ENCODE peak calls at places on chromosomes 16 and 17, in ten cellular contexts. T is IMR-90; H is gastrocnemius medialis; P is body of pancreas; R is HCT116; U is lower lobe of right lung; M is substantia nigra; Q is esophagus squamous epithelium; O is CD4-positive, alpha-beta memory T cell; N is neural progenitor cell. W is an unnamed sample.

GRCh38 chr17:6460531-6461161 is 16.4 kb downstream of the PIMREG start:
- DNase-seq in T (no peak), H (no peak), P (no peak), R (no peak), U (no peak), M (no peak), Q (no peak), O (no peak), N (no peak), W (no peak)

GRCh38 chr16:89375021-89375420 is 115.3 kb downstream of the ANKRD11 start:
- DNase-seq in T (peak), H (no peak), P (no peak), R (no peak), U (no peak), M (no peak), Q (no peak), O (no peak), N (peak), W (no peak)

GRCh38 chr17:59373879-59374495 is 42.5 kb downstream of the YPEL2 start:
- DNase-seq in T (peak), H (peak), P (peak), R (no peak), U (no peak), M (no peak), Q (no peak), O (no peak), N (no peak), W (no peak)

GRCh38 chr16:69905171-69905555 is 46.0 kb upstream of the CLEC18A start:
- DNase-seq in T (no peak), H (no peak), P (no peak), R (no peak), U (no peak), M (no peak), Q (no peak), O (no peak), N (no peak), W (no peak)

GRCh38 chr17:77942111-77942988 is 16.2 kb upstream of the TNRC6C start:
- DNase-seq in T (no peak), H (no peak), P (peak), R (no peak), U (no peak), M (peak), Q (no peak), O (no peak), N (peak), W (no peak)

GRCh38 chr17:70321388-70321787 is 152.1 kb downstream of the KCNJ2 start:
- DNase-seq in T (no peak), H (no peak), P (no peak), R (no peak), U (no peak), M (no peak), Q (no peak), O (no peak), N (no peak), W (no peak)

GRCh38 chr16:2232094-2232990 is 3.9 kb upstream of the DNASE1L2 start:
- DNase-seq in T (no peak), H (no peak), P (no peak), R (no peak), U (no peak), M (no peak), Q (no peak), O (no peak), N (no peak), W (no peak)

GRCh38 chr16:27769561-27770222 is 219.7 kb downstream of the KATNIP start:
- DNase-seq in T (peak), H (no peak), P (no peak), R (peak), U (peak), M (no peak), Q (no peak), O (no peak), N (no peak), W (no peak)

GRCh38 chr17:17926840-17927449 is 45.3 kb downstream of the TOM1L2 start:
- DNase-seq in T (no peak), H (no peak), P (no peak), R (no peak), U (no peak), M (no peak), Q (no peak), O (no peak), N (no peak), W (no peak)

DNA sequence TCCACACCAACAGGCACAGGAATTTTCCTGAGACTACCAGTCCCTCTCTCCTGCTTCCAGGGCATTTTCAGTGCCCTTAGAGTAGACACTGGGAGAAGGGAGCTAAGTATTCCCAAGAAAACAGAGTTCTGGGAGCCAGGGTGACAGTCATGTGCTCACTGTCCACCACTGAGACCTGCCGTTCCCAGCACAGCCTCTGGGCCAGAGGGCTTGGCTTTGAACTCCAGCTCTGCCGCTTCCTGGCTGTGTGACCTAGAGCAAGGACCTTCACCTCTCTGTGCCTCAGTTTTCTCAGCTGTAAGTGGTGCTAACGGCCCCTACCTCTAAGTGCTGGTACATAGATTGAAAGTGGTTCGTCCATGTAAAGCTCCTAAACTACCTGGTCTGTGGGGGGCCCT is 9.4 kb downstream of the UBALD2 start:
- DNase-seq in T (no peak), H (no peak), P (no peak), R (no peak), U (no peak), M (no peak), Q (no peak), O (no peak), N (no peak), W (no peak)
- H3K27ac ChIP-seq in T (no peak), H (peak), P (peak), R (no peak), U (peak), M (no peak), Q (no peak), O (no peak), N (no peak), W (no peak)

GRCh38 chr16:1012135-1012534 is 30.6 kb downstream of the SOX8 start:
- DNase-seq in T (no peak), H (no peak), P (no peak), R (no peak), U (no peak), M (no peak), Q (no peak), O (no peak), N (no peak), W (no peak)

GRCh38 chr16:1010815-1011214 is 29.2 kb downstream of the SOX8 start:
- DNase-seq in T (no peak), H (no peak), P (no peak), R (no peak), U (no peak), M (no peak), Q (no peak), O (peak), N (no peak), W (no peak)

GRCh38 chr16:1009358-1010150 is 28.0 kb downstream of the SOX8 start:
- DNase-seq in T (no peak), H (no peak), P (no peak), R (no peak), U (no peak), M (no peak), Q (no peak), O (peak), N (no peak), W (no peak)

GRCh38 chr16:1011316-1012082 is 29.9 kb downstream of the SOX8 start:
- DNase-seq in T (no peak), H (no peak), P (no peak), R (no peak), U (no peak), M (no peak), Q (no peak), O (peak), N (no peak), W (no peak)

GRCh38 chr16:1010266-1010665 is 28.7 kb downstream of the SOX8 start:
- DNase-seq in T (no peak), H (no peak), P (no peak), R (no peak), U (no peak), M (no peak), Q (no peak), O (peak), N (no peak), W (no peak)
- H3K27ac ChIP-seq in T (no peak), H (no peak), P (no peak), R (no peak), U (no peak), M (no peak), Q (no peak), O (no peak), N (no peak), W (no peak)

DNA sequence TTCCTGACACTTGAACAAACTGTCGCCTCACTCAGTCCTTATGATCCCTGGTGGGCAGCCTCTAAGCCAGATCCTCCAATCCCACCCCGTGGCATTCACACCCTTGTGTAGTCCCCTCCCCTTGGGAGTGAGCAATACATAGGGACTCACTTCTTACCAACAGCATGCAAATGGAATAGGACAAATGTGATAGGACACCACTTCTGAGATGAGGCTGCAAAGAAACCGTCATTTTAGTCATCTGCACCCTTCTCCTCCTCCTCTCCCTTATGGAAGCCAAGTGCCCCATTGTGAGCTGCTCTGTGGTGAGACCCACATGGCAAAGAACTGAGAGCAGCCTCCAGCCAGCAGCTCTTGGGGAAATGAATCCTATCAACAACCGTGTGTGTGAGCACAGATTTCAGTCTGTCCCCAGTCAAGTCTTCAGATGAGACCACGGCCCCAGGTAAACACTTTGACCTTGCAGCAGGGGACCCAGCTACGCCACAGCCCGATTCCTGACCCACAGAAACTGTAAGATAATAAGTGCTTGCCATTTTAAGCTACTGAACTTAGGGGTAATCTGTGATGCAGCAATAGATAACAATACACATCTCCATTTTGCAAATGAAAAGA is 46.9 kb downstream of the ZFHX3 start:
- DNase-seq in T (no peak), H (no peak), P (no peak), R (no peak), U (no peak), M (no peak), Q (no peak), O (no peak), N (no peak), W (no peak)
- H3K27ac ChIP-seq in T (no peak), H (peak), P (peak), R (no peak), U (no peak), M (peak), Q (no peak), O (no peak), N (no peak), W (peak)

GRCh38 chr16:56743840-56744239 is 13.9 kb downstream of the NUP93 start:
- DNase-seq in T (peak), H (no peak), P (no peak), R (no peak), U (no peak), M (no peak), Q (no peak), O (no peak), N (no peak), W (no peak)
- H3K27ac ChIP-seq in T (no peak), H (no peak), P (no peak), R (no peak), U (no peak), M (no peak), Q (peak), O (no peak), N (no peak), W (no peak)

GRCh38 chr16:58099097-58099955 is 29.9 kb downstream of the CFAP20 start:
- DNase-seq in T (no peak), H (no peak), P (no peak), R (no peak), U (no peak), M (no peak), Q (no peak), O (no peak), N (no peak), W (no peak)
- H3K27ac ChIP-seq in T (no peak), H (no peak), P (no peak), R (no peak), U (no peak), M (no peak), Q (no peak), O (no peak), N (no peak), W (no peak)

GRCh38 chr16:3849751-3850543 is 30.6 kb downstream of the CREBBP start:
- DNase-seq in T (no peak), H (no peak), P (no peak), R (no peak), U (no peak), M (no peak), Q (no peak), O (no peak), N (no peak), W (no peak)
- H3K27ac ChIP-seq in T (peak), H (no peak), P (peak), R (no peak), U (no peak), M (peak), Q (no peak), O (no peak), N (peak), W (no peak)

W was measured in thoracic aorta.